ENCODE peak calls at places on chromosomes 7 and 10, in nine cellular contexts. R, D, O, I, Y, Z, H, E and X are unnamed samples.

GRCh38 chr7:5143935-5144903 is 45.8 kb upstream of the WIPI2 start:
- DNase-seq in O (peak; percentile 23), Z (no peak), D (peak; percentile 18), H (peak; percentile 1), E (peak; percentile 11), Y (peak; percentile 49), I (peak; percentile 37), R (peak; percentile 82), X (no peak)

GRCh38 chr10:24826022-24826421 is 102.3 kb upstream of the ARHGAP21 start:
- DNase-seq in Z (no peak), I (peak; percentile 84), Y (no peak), O (no peak), D (peak; percentile 61), H (peak; percentile 78), R (no peak), E (peak; percentile 75), X (no peak)

GRCh38 chr7:132030161-132030568 is 473.7 kb upstream of the PODXL start:
- DNase-seq in Y (no peak), E (peak; percentile 16), D (peak; percentile 11), R (peak; percentile 51), H (no peak), Z (peak; percentile 61), O (peak; percentile 52), I (no peak), X (peak; percentile 19)

GRCh38 chr7:20514364-20514763 is 101.1 kb upstream of the ABCB5 start:
- DNase-seq in E (peak; percentile 88), H (no peak), I (peak; percentile 25), R (no peak), D (peak; percentile 96), O (no peak), Z (peak; percentile 13), Y (no peak), X (no peak)

GRCh38 chr10:122468923-122469781 is 7.8 kb downstream of the HTRA1 start:
- DNase-seq in O (no peak), R (no peak), E (peak; percentile 99), I (peak; percentile 99), Z (no peak), H (peak; percentile 98), Y (no peak), D (peak; percentile 89), X (peak; percentile 66)

GRCh38 chr7:105426606-105427146 is 38.0 kb upstream of the SRPK2 start:
- DNase-seq in O (no peak), H (no peak), I (no peak), R (no peak), Y (no peak), E (no peak), D (no peak), Z (no peak), X (no peak)

GRCh38 chr10:89659185-89660131 is 14.4 kb upstream of the PANK1 start:
- DNase-seq in Z (no peak), Y (no peak), E (no peak), D (peak; percentile 83), O (no peak), I (peak; percentile 90), R (no peak), H (peak; percentile 89), X (no peak)

GRCh38 chr10:21732067-21732772 is 198.2 kb downstream of the MLLT10 start:
- DNase-seq in I (peak; percentile 81), O (peak; percentile 26), E (no peak), H (peak; percentile 82), Y (peak; percentile 58), D (peak; percentile 54), Z (peak; percentile 49), R (peak; percentile 52), X (peak; percentile 60)

GRCh38 chr10:131425752-131426529 is 114.4 kb upstream of the TCERG1L start:
- DNase-seq in R (no peak), D (no peak), E (no peak), I (no peak), O (no peak), H (no peak), Z (no peak), Y (no peak), X (no peak)

GRCh38 chr10:74347522-74347921 is 196.5 kb downstream of the ADK start:
- DNase-seq in O (no peak), D (no peak), Y (no peak), H (no peak), R (no peak), I (no peak), Z (no peak), E (no peak), X (no peak)

GRCh38 chr10:129685271-129685670 is 218.2 kb downstream of the MGMT start:
- DNase-seq in Y (no peak), I (no peak), Z (no peak), E (no peak), D (no peak), R (no peak), O (no peak), H (no peak), X (no peak)

GRCh38 chr7:3244241-3244814 is 56.7 kb upstream of the SDK1 start:
- DNase-seq in D (peak; percentile 90), R (no peak), H (peak; percentile 92), O (no peak), I (peak; percentile 33), Y (no peak), E (peak; percentile 66), Z (no peak), X (no peak)

GRCh38 chr10:130717088-130717487 is 580.9 kb downstream of the GLRX3 start:
- DNase-seq in Z (no peak), D (no peak), O (no peak), R (no peak), E (no peak), I (no peak), Y (no peak), H (no peak), X (no peak)

GRCh38 chr7:135167360-135167759 is 3.1 kb downstream of the CYREN start:
- DNase-seq in D (no peak), Y (no peak), E (no peak), O (no peak), I (no peak), H (no peak), R (no peak), Z (no peak), X (no peak)

GRCh38 chr7:140640060-140640611 is 477 bp downstream of the DENND2A start:
- DNase-seq in I (peak; percentile 83), D (peak; percentile 31), H (peak; percentile 50), Y (peak; percentile 64), E (no peak), R (no peak), O (peak; percentile 38), Z (peak; percentile 51), X (peak; percentile 63)

GRCh38 chr10:5812283-5813090 is 747 bp downstream of the GDI2 start:
- DNase-seq in Z (peak; percentile 40), Y (peak; percentile 66), H (no peak), I (peak; percentile 61), E (peak; percentile 25), O (peak; percentile 55), R (peak; percentile 71), D (no peak), X (peak; percentile 52)

GRCh38 chr7:150326657-150327268 is 3.4 kb upstream of the ACTR3C start:
- DNase-seq in Y (no peak), R (no peak), I (no peak), E (no peak), D (no peak), O (no peak), Z (no peak), H (no peak), X (no peak)

GRCh38 chr10:69329721-69330178 is 51.5 kb downstream of the HK1 start:
- DNase-seq in O (no peak), Z (no peak), Y (no peak), D (no peak), E (no peak), I (no peak), R (no peak), H (no peak), X (no peak)

GRCh38 chr10:129021597-129022304 is 445.3 kb upstream of the MGMT start:
- DNase-seq in Z (peak; percentile 22), O (no peak), I (no peak), D (no peak), Y (no peak), R (no peak), E (no peak), H (no peak), X (no peak)

GRCh38 chr7:6513541-6513940 is 37.7 kb downstream of the GRID2IP start:
- DNase-seq in R (no peak), E (no peak), Z (no peak), Y (no peak), O (no peak), I (no peak), H (no peak), D (no peak), X (no peak)
- H3K36me3 ChIP-seq in R (no peaks in the 10 kb centered on the region), E (no peaks in the 10 kb centered on the region), Z (no peaks in the 10 kb centered on the region), Y (no peaks in the 10 kb centered on the region), O (no peaks in the 10 kb centered on the region), I (no peaks in the 10 kb centered on the region), H (no peaks in the 10 kb centered on the region), D (no peaks in the 10 kb centered on the region), X (no peaks in the 10 kb centered on the region)

GRCh38 chr10:103491729-103492364 is 1.7 kb upstream of the NEURL1 start:
- DNase-seq in E (peak; percentile 84), I (peak; percentile 87), H (peak; percentile 98), O (no peak), Z (no peak), D (peak; percentile 92), Y (no peak), R (no peak), X (peak; percentile 88)
- H3K36me3 ChIP-seq in E (no peaks in the 10 kb centered on the region), I (no peaks in the 10 kb centered on the region), H (no peaks in the 10 kb centered on the region), O (no peaks in the 10 kb centered on the region), Z (no peaks in the 10 kb centered on the region), D (no peaks in the 10 kb centered on the region), Y (no peaks in the 10 kb centered on the region), R (no peaks in the 10 kb centered on the region), X (no peaks in the 10 kb centered on the region)

GRCh38 chr7:99395616-99396327 is 12.6 kb downstream of the PDAP1 start:
- DNase-seq in O (no peak), D (no peak), R (no peak), Y (no peak), E (no peak), I (no peak), H (no peak), Z (no peak), X (no peak)
- H3K36me3 ChIP-seq in O (peaks cover 25% of the 10 kb centered on the region), D (peaks cover 40% of the 10 kb centered on the region), R (no peaks in the 10 kb centered on the region), Y (peaks cover 11% of the 10 kb centered on the region), E (peaks cover 39% of the 10 kb centered on the region), I (peaks cover 37% of the 10 kb centered on the region), H (peaks cover 78% of the 10 kb centered on the region), Z (peaks cover 28% of the 10 kb centered on the region), X (no peaks in the 10 kb centered on the region)

GRCh38 chr10:12911795-12912194 is 89.7 kb downstream of the CCDC3 start:
- DNase-seq in I (no peak), Z (no peak), H (no peak), Y (no peak), R (no peak), O (no peak), E (no peak), D (no peak), X (no peak)

GRCh38 chr10:12909182-12909835 is 92.2 kb downstream of the CCDC3 start:
- DNase-seq in I (no peak), Z (no peak), D (no peak), O (no peak), R (no peak), E (no peak), Y (no peak), H (no peak), X (no peak)

GRCh38 chr10:12908773-12909172 is 92.7 kb downstream of the CCDC3 start:
- DNase-seq in I (no peak), Z (no peak), H (no peak), Y (no peak), R (no peak), E (no peak), O (no peak), D (no peak), X (no peak)

GRCh38 chr10:12909836-12910185 is 91.7 kb downstream of the CCDC3 start:
- DNase-seq in I (no peak), R (no peak), H (peak; percentile 22), Z (no peak), Y (no peak), E (no peak), D (no peak), O (peak; percentile 15), X (no peak)

GRCh38 chr10:12910835-12911234 is 90.7 kb downstream of the CCDC3 start:
- DNase-seq in R (no peak), Y (no peak), I (no peak), H (no peak), O (no peak), E (no peak), D (no peak), Z (no peak), X (no peak)
- H3K36me3 ChIP-seq in R (no peaks in the 10 kb centered on the region), Y (no peaks in the 10 kb centered on the region), I (no peaks in the 10 kb centered on the region), H (no peaks in the 10 kb centered on the region), O (no peaks in the 10 kb centered on the region), E (no peaks in the 10 kb centered on the region), D (no peaks in the 10 kb centered on the region), Z (no peaks in the 10 kb centered on the region), X (no peaks in the 10 kb centered on the region)